ENCODE peak calls at places on chromosomes 4 and X, in ten cellular contexts. O, X, E, U, L, Z, G, K, A and F are unnamed samples.

GRCh38 chr4:118767109-118767508 is 68.8 kb downstream of the SEC24D start:
- DNase-seq in O (no peak), X (no peak), E (no peak), U (no peak), L (no peak), Z (no peak), G (no peak), K (no peak), A (no peak), F (no peak)

GRCh38 chr4:173252024-173252935 is 81.9 kb downstream of the HMGB2 start:
- DNase-seq in O (peak), X (no peak), E (peak), U (no peak), L (no peak), Z (no peak), G (peak), K (peak), A (peak), F (peak)

GRCh38 chr4:141473026-141473540 is 163.3 kb upstream of the IL15 start:
- DNase-seq in O (no peak), X (no peak), E (no peak), U (no peak), L (no peak), Z (no peak), G (no peak), K (no peak), A (no peak), F (no peak)

GRCh38 chr4:18480342-18480741 is 458.8 kb upstream of the LCORL start:
- DNase-seq in O (no peak), X (no peak), E (no peak), U (no peak), L (no peak), Z (no peak), G (no peak), K (no peak), A (no peak), F (no peak)

GRCh38 chrX:150649096-150649870 is 43.9 kb upstream of the MTMR1 start:
- DNase-seq in O (peak), X (no peak), E (peak), U (peak), L (no peak), Z (no peak), G (no peak), K (peak), A (peak), F (no peak)

GRCh38 chr4:182337366-182337765 is 94.2 kb downstream of the TENM3 start:
- DNase-seq in O (no peak), X (no peak), E (no peak), U (no peak), L (no peak), Z (no peak), G (no peak), K (peak), A (no peak), F (no peak)

GRCh38 chr4:11366859-11367258 is 61.8 kb downstream of the HS3ST1 start:
- DNase-seq in O (no peak), X (no peak), E (no peak), U (no peak), L (no peak), Z (no peak), G (no peak), K (no peak), A (no peak), F (no peak)

GRCh38 chr4:150960079-150960478 is 55.0 kb downstream of the LRBA start:
- DNase-seq in O (peak), X (no peak), E (no peak), U (no peak), L (no peak), Z (no peak), G (no peak), K (peak), A (no peak), F (no peak)

GRCh38 chr4:57182132-57182874 is 72.1 kb upstream of the IGFBP7 start:
- DNase-seq in O (no peak), X (no peak), E (peak), U (no peak), L (peak), Z (no peak), G (no peak), K (no peak), A (no peak), F (no peak)

GRCh38 chr4:24210332-24210902 is 320.6 kb upstream of the PPARGC1A start:
- DNase-seq in O (peak), X (no peak), E (no peak), U (peak), L (no peak), Z (no peak), G (no peak), K (peak), A (peak), F (no peak)

GRCh38 chrX:111244238-111244750 is 26.0 kb downstream of the CAPN6 start:
- DNase-seq in O (peak), X (no peak), E (no peak), U (no peak), L (no peak), Z (no peak), G (no peak), K (peak), A (peak), F (no peak)

GRCh38 chrX:74506310-74507115 is 85.2 kb downstream of the SLC16A2 start:
- DNase-seq in O (no peak), X (no peak), E (no peak), U (no peak), L (no peak), Z (no peak), G (no peak), K (no peak), A (no peak), F (no peak)

GRCh38 chrX:109952050-109952449 is 50.9 kb upstream of the TMEM164 start:
- DNase-seq in O (peak), X (no peak), E (peak), U (no peak), L (no peak), Z (no peak), G (no peak), K (no peak), A (no peak), F (no peak)

GRCh38 chrX:120749141-120749846 is 119.4 kb upstream of the C1GALT1C1 start:
- DNase-seq in O (no peak), X (no peak), E (no peak), U (no peak), L (no peak), Z (no peak), G (no peak), K (no peak), A (no peak), F (no peak)

GRCh38 chrX:120857240-120857639 is 18.4 kb downstream of the CT47B1 start:
- DNase-seq in O (peak), X (no peak), E (no peak), U (no peak), L (no peak), Z (no peak), G (no peak), K (peak), A (no peak), F (no peak)

GRCh38 chrX:38099688-38100087 is 93.3 kb downstream of the SYTL5 start:
- DNase-seq in O (no peak), X (no peak), E (no peak), U (no peak), L (no peak), Z (no peak), G (no peak), K (no peak), A (no peak), F (no peak)

GRCh38 chr4:98448923-98449322 is 187.7 kb downstream of the RAP1GDS1 start:
- DNase-seq in O (no peak), X (peak), E (no peak), U (no peak), L (no peak), Z (peak), G (no peak), K (no peak), A (no peak), F (no peak)

GRCh38 chrX:139126493-139126892 is 404.0 kb upstream of the F9 start:
- DNase-seq in O (peak), X (no peak), E (peak), U (no peak), L (no peak), Z (no peak), G (no peak), K (peak), A (no peak), F (no peak)

GRCh38 chrX:136039968-136040367 is 54.7 kb downstream of the SLC9A6 start:
- DNase-seq in O (no peak), X (no peak), E (no peak), U (no peak), L (no peak), Z (no peak), G (no peak), K (no peak), A (no peak), F (no peak)

GRCh38 chr4:35491093-35491492 is 753.2 kb downstream of the ARAP2 start:
- DNase-seq in O (no peak), X (no peak), E (no peak), U (no peak), L (no peak), Z (no peak), G (no peak), K (no peak), A (no peak), F (no peak)

GRCh38 chr4:13309751-13310150 is 174.4 kb downstream of the RAB28 start:
- DNase-seq in O (no peak), X (no peak), E (no peak), U (no peak), L (no peak), Z (no peak), G (no peak), K (no peak), A (no peak), F (no peak)

GRCh38 chr4:184510431-184510830 is 36.1 kb upstream of the IRF2 start:
- DNase-seq in O (no peak), X (no peak), E (no peak), U (no peak), L (no peak), Z (no peak), G (no peak), K (peak), A (no peak), F (peak)

GRCh38 chrX:28472926-28473325 is 114.3 kb upstream of the IL1RAPL1 start:
- DNase-seq in O (no peak), X (no peak), E (no peak), U (no peak), L (no peak), Z (no peak), G (no peak), K (no peak), A (no peak), F (no peak)

GRCh38 chr4:35963383-35963782 is 280.9 kb downstream of the ARAP2 start:
- DNase-seq in O (no peak), X (no peak), E (no peak), U (no peak), L (no peak), Z (no peak), G (no peak), K (no peak), A (no peak), F (no peak)

GRCh38 chrX:19225906-19226305 is 103.6 kb upstream of the ADGRG2 start:
- DNase-seq in O (peak), X (no peak), E (no peak), U (no peak), L (no peak), Z (no peak), G (no peak), K (peak), A (peak), F (no peak)

GRCh38 chr4:159401791-159402380 is 299.0 kb downstream of the RAPGEF2 start:
- DNase-seq in O (peak), X (no peak), E (no peak), U (no peak), L (no peak), Z (no peak), G (no peak), K (peak), A (peak), F (no peak)

GRCh38 chr4:7950301-7951092 is 10.8 kb upstream of the AFAP1 start:
- DNase-seq in O (no peak), X (no peak), E (no peak), U (no peak), L (no peak), Z (no peak), G (no peak), K (no peak), A (no peak), F (no peak)

GRCh38 chr4:128451270-128451905 is 163.8 kb upstream of the PGRMC2 start:
- DNase-seq in O (no peak), X (no peak), E (no peak), U (no peak), L (no peak), Z (no peak), G (no peak), K (no peak), A (no peak), F (no peak)

GRCh38 chrX:128698528-128698927 is 646.3 kb upstream of the ACTRT1 start:
- DNase-seq in O (no peak), X (no peak), E (no peak), U (no peak), L (no peak), Z (no peak), G (no peak), K (peak), A (no peak), F (no peak)

GRCh38 chr4:168612435-168613139 is 115.7 kb downstream of the PALLD start:
- DNase-seq in O (peak), X (no peak), E (no peak), U (no peak), L (no peak), Z (no peak), G (no peak), K (peak), A (peak), F (no peak)

GRCh38 chrX:40205471-40205870 is 107.7 kb upstream of the BCOR start:
- DNase-seq in O (no peak), X (no peak), E (no peak), U (no peak), L (no peak), Z (no peak), G (no peak), K (no peak), A (no peak), F (no peak)

GRCh38 chr4:52106142-52106541 is 55.0 kb downstream of the SPATA18 start:
- DNase-seq in O (no peak), X (no peak), E (no peak), U (no peak), L (no peak), Z (no peak), G (no peak), K (peak), A (no peak), F (no peak)

GRCh38 chrX:25012793-25013592 is 2.8 kb downstream of the ARX start:
- DNase-seq in O (peak), X (no peak), E (no peak), U (no peak), L (no peak), Z (no peak), G (no peak), K (no peak), A (no peak), F (no peak)

GRCh38 chrX:121308276-121308805 is 260.9 kb downstream of the GLUD2 start:
- DNase-seq in O (peak), X (no peak), E (peak), U (no peak), L (no peak), Z (no peak), G (peak), K (peak), A (peak), F (no peak)

GRCh38 chr4:7423801-7424552 is 10.8 kb downstream of the PSAPL1 start:
- DNase-seq in O (no peak), X (no peak), E (no peak), U (peak), L (no peak), Z (no peak), G (no peak), K (no peak), A (no peak), F (peak)

GRCh38 chrX:155070975-155071693 is at the start of the genes BRCC3, CMC4 and MTCP1:
- DNase-seq in O (peak), X (peak), E (peak), U (peak), L (peak), Z (peak), G (no peak), K (peak), A (peak), F (peak)

GRCh38 chr4:38185406-38185805 is 225.2 kb downstream of the PTTG2 start:
- DNase-seq in O (no peak), X (no peak), E (no peak), U (no peak), L (no peak), Z (no peak), G (no peak), K (no peak), A (no peak), F (no peak)

GRCh38 chr4:20788266-20788665 is 88.0 kb downstream of the PACRGL start:
- DNase-seq in O (no peak), X (no peak), E (no peak), U (no peak), L (no peak), Z (no peak), G (no peak), K (no peak), A (no peak), F (no peak)
- TF ChIP-seq CTCF in O (no peak), X (no peak), E (no peak), U (no peak), L (no peak), Z (no peak), G (no peak), K (no peak), A (no peak), F (no peak)

GRCh38 chr4:82758701-82759685 is 39.6 kb downstream of the SCD5 start:
- DNase-seq in O (no peak), X (no peak), E (no peak), U (no peak), L (no peak), Z (no peak), G (no peak), K (no peak), A (no peak), F (no peak)

GRCh38 chr4:82753238-82753637 is 45.4 kb downstream of the SCD5 start:
- DNase-seq in O (no peak), X (no peak), E (no peak), U (no peak), L (no peak), Z (no peak), G (no peak), K (no peak), A (no peak), F (no peak)

GRCh38 chr4:82756061-82756460 is 42.5 kb downstream of the SCD5 start:
- DNase-seq in O (no peak), X (no peak), E (no peak), U (no peak), L (no peak), Z (no peak), G (no peak), K (no peak), A (no peak), F (no peak)

GRCh38 chr4:82753725-82754410 is 44.7 kb downstream of the SCD5 start:
- DNase-seq in O (no peak), X (no peak), E (peak), U (no peak), L (no peak), Z (no peak), G (no peak), K (no peak), A (no peak), F (no peak)

GRCh38 chr4:82754546-82755165 is 43.9 kb downstream of the SCD5 start:
- DNase-seq in O (no peak), X (no peak), E (no peak), U (no peak), L (no peak), Z (no peak), G (no peak), K (no peak), A (no peak), F (no peak)
- TF ChIP-seq CTCF in O (no peak), X (no peak), E (no peak), U (no peak), L (no peak), Z (no peak), G (no peak), K (no peak), A (no peak), F (no peak)

GRCh38 chrX:117996918-117997480 is 119.6 kb downstream of the KLHL13 start:
- DNase-seq in O (no peak), X (no peak), E (no peak), U (no peak), L (no peak), Z (no peak), G (no peak), K (peak), A (no peak), F (no peak)
- TF ChIP-seq CTCF in O (peak), X (no peak), E (peak), U (no peak), L (no peak), Z (no peak), G (peak), K (peak), A (peak), F (no peak)

GRCh38 chr4:147596377-147596776 is 20.8 kb upstream of the TMEM184C start:
- DNase-seq in O (no peak), X (no peak), E (no peak), U (no peak), L (no peak), Z (no peak), G (no peak), K (peak), A (peak), F (no peak)
- TF ChIP-seq CTCF in O (no peak), X (no peak), E (no peak), U (no peak), L (no peak), Z (no peak), G (no peak), K (peak), A (peak), F (no peak)

GRCh38 chr4:102578819-102579218 is 77.7 kb downstream of the NFKB1 start:
- DNase-seq in O (peak), X (no peak), E (no peak), U (no peak), L (no peak), Z (no peak), G (no peak), K (no peak), A (peak), F (no peak)
- TF ChIP-seq CTCF in O (no peak), X (peak), E (no peak), U (no peak), L (peak), Z (no peak), G (no peak), K (no peak), A (no peak), F (no peak)

GRCh38 chr4:1768367-1769034 is 24.6 kb upstream of the FGFR3 start:
- DNase-seq in O (no peak), X (no peak), E (no peak), U (peak), L (no peak), Z (no peak), G (no peak), K (no peak), A (no peak), F (no peak)

GRCh38 chr4:1769692-1770091 is 23.4 kb upstream of the FGFR3 start:
- DNase-seq in O (no peak), X (no peak), E (no peak), U (no peak), L (no peak), Z (no peak), G (no peak), K (no peak), A (no peak), F (no peak)

GRCh38 chr4:1766336-1767057 is 26.6 kb upstream of the FGFR3 start:
- DNase-seq in O (peak), X (no peak), E (no peak), U (no peak), L (no peak), Z (no peak), G (no peak), K (no peak), A (no peak), F (no peak)

GRCh38 chr4:1767058-1767769 is 25.9 kb upstream of the FGFR3 start:
- DNase-seq in O (peak), X (no peak), E (no peak), U (no peak), L (no peak), Z (no peak), G (no peak), K (peak), A (no peak), F (no peak)

GRCh38 chr4:1767770-1768366 is 25.2 kb upstream of the FGFR3 start:
- DNase-seq in O (peak), X (peak), E (no peak), U (peak), L (no peak), Z (no peak), G (no peak), K (peak), A (peak), F (no peak)
- TF ChIP-seq CTCF in O (peak), X (no peak), E (peak), U (peak), L (no peak), Z (no peak), G (no peak), K (peak), A (peak), F (peak)